ENCODE peak calls at places on chromosomes 13 and 19, in four cellular contexts. K is OCI-LY7, X is HAP-1, V is heart left ventricle. O is an unnamed sample. For H3K4me1, the result is how much of the 10 kb centered on the place peaks cover.

GRCh38 chr19:7833225-7834156 is 3.5 kb downstream of the EVI5L start:
- DNase-seq in K (no peak), X (no peak), V (peak), O (no peak)

GRCh38 chr19:35767288-35768081 is 7.9 kb upstream of the ARHGAP33 start:
- DNase-seq in K (no peak), X (no peak), V (no peak), O (no peak)

GRCh38 chr19:29966594-29967249 is 24.7 kb downstream of the URI1 start:
- DNase-seq in K (peak), X (no peak), V (no peak), O (no peak)

GRCh38 chr19:29887498-29887897 is 54.5 kb upstream of the URI1 start:
- DNase-seq in K (peak), X (no peak), V (no peak), O (no peak)

GRCh38 chr13:89857502-89857901 is 1490.0 kb upstream of the MIR17HG start:
- DNase-seq in K (no peak), X (no peak), V (no peak), O (no peak)

GRCh38 chr13:58994778-58995177 is 1169.0 kb downstream of the DIAPH3 start:
- DNase-seq in K (peak), X (no peak), V (no peak), O (no peak)

GRCh38 chr13:39952244-39953233 is 297.1 kb downstream of the COG6 start:
- DNase-seq in K (peak), X (no peak), V (peak), O (no peak)

GRCh38 chr13:44876782-44877324 is 112.4 kb downstream of the NUFIP1 start:
- DNase-seq in K (no peak), X (no peak), V (no peak), O (no peak)

GRCh38 chr13:37313383-37313782 is 207.9 kb upstream of the CSNK1A1L start:
- DNase-seq in K (no peak), X (peak), V (no peak), O (no peak)

GRCh38 chr13:28584873-28585317 is 74.0 kb upstream of the POMP start:
- DNase-seq in K (no peak), X (no peak), V (no peak), O (no peak)

GRCh38 chr19:8396563-8397203 is 6.5 kb downstream of the RAB11B start:
- DNase-seq in K (peak), X (peak), V (peak), O (peak)

GRCh38 chr13:75740008-75740407 is 103.9 kb downstream of the LMO7 start:
- DNase-seq in K (no peak), X (no peak), V (no peak), O (no peak)

GRCh38 chr13:48194392-48194754 is 38.6 kb upstream of the ITM2B start:
- DNase-seq in K (no peak), X (no peak), V (no peak), O (no peak)

GRCh38 chr19:3358919-3359849 is 7.2 kb upstream of the NFIC start:
- DNase-seq in K (peak), X (no peak), V (peak), O (peak)

GRCh38 chr13:110503037-110503901 is 58.3 kb downstream of the RAB20 start:
- DNase-seq in K (no peak), X (no peak), V (no peak), O (no peak)

GRCh38 chr13:35389535-35389934 is 87.0 kb downstream of the MAB21L1 start:
- DNase-seq in K (no peak), X (peak), V (no peak), O (no peak)

GRCh38 chr13:39362652-39363390 is 240.2 kb downstream of the LHFPL6 start:
- DNase-seq in K (no peak), X (no peak), V (no peak), O (no peak)

GRCh38 chr19:14670408-14670807 is 4.2 kb downstream of the ADGRE3 start:
- DNase-seq in K (no peak), X (no peak), V (no peak), O (no peak)

GRCh38 chr19:48445256-48445605 is 552 bp upstream of the GRWD1 start:
- DNase-seq in K (no peak), X (peak), V (no peak), O (no peak)

GRCh38 chr13:27403252-27403678 is 21.2 kb upstream of the GTF3A start:
- DNase-seq in K (no peak), X (peak), V (no peak), O (no peak)

GRCh38 chr13:40598599-40598998 is 67.8 kb downstream of the FOXO1 start:
- DNase-seq in K (no peak), X (no peak), V (no peak), O (no peak)

GRCh38 chr13:106133025-106133424 is 402.4 kb downstream of the EFNB2 start:
- DNase-seq in K (no peak), X (no peak), V (no peak), O (no peak)

GRCh38 chr13:44146162-44146561 is 227.5 kb upstream of the SERP2 start:
- DNase-seq in K (peak), X (no peak), V (no peak), O (no peak)

GRCh38 chr19:411723-412355 is 2.9 kb upstream of the C2CD4C start:
- DNase-seq in K (no peak), X (no peak), V (no peak), O (no peak)

GRCh38 chr19:16019691-16020448 is 56.4 kb upstream of the TPM4 start:
- DNase-seq in K (no peak), X (no peak), V (no peak), O (no peak)

GRCh38 chr13:35953537-35954206 is 177.5 kb downstream of the DCLK1 start:
- DNase-seq in K (peak), X (peak), V (peak), O (no peak)

GRCh38 chr19:10835089-10835753 is 791 bp downstream of the TMED1 start:
- DNase-seq in K (no peak), X (no peak), V (no peak), O (no peak)

GRCh38 chr13:46340631-46341111 is 46.4 kb downstream of the RUBCNL start:
- DNase-seq in K (no peak), X (no peak), V (no peak), O (no peak)

GRCh38 chr13:42041017-42041683 is 7.3 kb upstream of the DGKH start:
- DNase-seq in K (peak), X (peak), V (peak), O (no peak)

GRCh38 chr13:109584844-109585361 is 201.5 kb downstream of the IRS2 start:
- DNase-seq in K (no peak), X (no peak), V (no peak), O (no peak)

GRCh38 chr19:35731779-35732405 is 10.4 kb downstream of the IGFLR1 start:
- DNase-seq in K (no peak), X (no peak), V (no peak), O (no peak)

GRCh38 chr19:13181747-13182388 is 31.7 kb downstream of the IER2 start:
- DNase-seq in K (peak), X (no peak), V (peak), O (no peak)

GRCh38 chr19:40530091-40530901 is 46.4 kb upstream of the SHKBP1 start:
- DNase-seq in K (peak), X (peak), V (peak), O (no peak)

GRCh38 chr13:34124912-34125311 is 307.0 kb downstream of the RFC3 start:
- DNase-seq in K (no peak), X (no peak), V (no peak), O (no peak)

GRCh38 chr19:43525836-43526771 is 897 bp downstream of the ETHE1 start:
- DNase-seq in K (no peak), X (no peak), V (no peak), O (no peak)

GRCh38 chr19:38691938-38692457 is 44.5 kb downstream of the ACTN4 start:
- DNase-seq in K (no peak), X (no peak), V (peak), O (no peak)
- H3K4me1 ChIP-seq in K (under half), X (under half), V (under half), O (half or more)

GRCh38 chr19:6743071-6743470 is 3.6 kb downstream of the TRIP10 start:
- DNase-seq in K (no peak), X (no peak), V (no peak), O (no peak)
- H3K4me1 ChIP-seq in K (under half), X (under half), V (under half), O (under half)

GRCh38 chr19:49676136-49676689 is 858 bp upstream of the PRMT1 start:
- DNase-seq in K (peak), X (peak), V (peak), O (peak)
- H3K4me1 ChIP-seq in K (half or more), X (under half), V (under half), O (under half)

GRCh38 chr13:99285432-99286182 is 21.6 kb downstream of the GPR183 start:
- DNase-seq in K (no peak), X (no peak), V (peak), O (no peak)

GRCh38 chr13:99287544-99287943 is 19.7 kb downstream of the GPR183 start:
- DNase-seq in K (no peak), X (no peak), V (no peak), O (no peak)

GRCh38 chr13:99289674-99290337 is 17.4 kb downstream of the GPR183 start:
- DNase-seq in K (no peak), X (no peak), V (no peak), O (no peak)

GRCh38 chr13:99289265-99289664 is 17.9 kb downstream of the GPR183 start:
- DNase-seq in K (no peak), X (no peak), V (no peak), O (no peak)

DNA sequence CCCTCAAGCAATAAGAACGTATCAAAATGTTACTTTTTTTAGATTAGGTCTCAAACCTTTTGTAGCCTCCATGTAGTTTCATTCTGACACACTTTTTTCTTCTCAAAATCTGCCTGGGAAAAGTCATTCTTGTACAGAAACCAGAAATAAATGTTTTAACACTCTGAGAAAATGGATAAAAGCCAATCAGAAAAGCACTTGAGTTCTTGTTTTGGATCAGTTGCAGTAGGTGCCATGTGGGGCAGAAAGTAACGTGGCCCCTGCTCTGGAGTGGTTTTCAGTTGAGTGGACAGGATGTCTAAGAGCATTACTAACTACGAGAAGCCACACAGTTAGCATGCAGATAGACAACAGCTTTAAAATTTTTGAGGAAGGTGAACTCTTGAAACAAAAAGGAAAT is 19.1 kb downstream of the GPR183 start:
- DNase-seq in K (no peak), X (no peak), V (no peak), O (no peak)
- H3K4me1 ChIP-seq in K (under half), X (under half), V (under half), O (half or more)

GRCh38 chr19:46983097-46983496 is 36.5 kb upstream of the NPAS1 start:
- DNase-seq in K (no peak), X (no peak), V (no peak), O (no peak)
- H3K4me1 ChIP-seq in K (under half), X (under half), V (under half), O (under half)

GRCh38 chr13:97243915-97244820 is 22.0 kb downstream of the MBNL2 start:
- DNase-seq in K (no peak), X (no peak), V (no peak), O (no peak)

GRCh38 chr13:97241761-97242160 is 19.6 kb downstream of the MBNL2 start:
- DNase-seq in K (no peak), X (no peak), V (no peak), O (no peak)

GRCh38 chr13:97245011-97245410 is 22.9 kb downstream of the MBNL2 start:
- DNase-seq in K (no peak), X (no peak), V (no peak), O (no peak)

GRCh38 chr13:97240789-97241734 is 18.9 kb downstream of the MBNL2 start:
- DNase-seq in K (no peak), X (no peak), V (no peak), O (no peak)

DNA sequence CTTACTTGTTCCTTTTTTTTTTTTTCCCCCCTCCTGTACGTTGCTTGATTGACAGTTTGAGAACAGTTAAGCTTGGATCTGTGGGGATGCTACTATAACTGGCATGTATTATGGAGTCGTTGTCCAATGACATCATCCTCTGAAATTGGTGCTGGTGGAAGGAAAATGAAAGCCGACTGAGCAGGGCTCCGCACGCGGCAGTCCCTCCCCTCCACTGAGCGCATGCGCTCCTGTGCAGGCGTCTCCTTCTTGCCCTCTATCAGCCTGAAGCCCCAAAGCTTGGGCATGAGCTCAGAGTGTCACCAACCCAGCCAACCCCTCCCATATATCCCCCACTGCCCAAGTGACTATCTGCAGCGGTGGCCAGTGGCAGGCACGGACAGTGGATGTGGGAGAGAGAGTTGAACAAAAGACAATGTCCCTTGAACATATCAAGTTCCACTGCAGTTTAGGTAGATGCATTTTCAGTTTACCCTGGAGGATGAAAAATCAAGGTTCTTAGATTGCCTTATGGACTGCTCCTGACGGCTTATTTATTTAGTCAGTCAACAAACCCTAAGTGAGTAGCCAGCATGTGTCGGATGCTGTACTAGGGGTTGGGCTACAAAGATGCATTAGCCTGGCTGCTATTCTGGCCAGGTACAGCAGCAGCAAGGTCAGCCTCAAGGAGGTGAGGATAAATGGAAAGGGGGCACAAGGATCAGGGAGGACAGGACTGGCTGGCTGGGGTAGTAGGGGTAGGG is 20.8 kb downstream of the MBNL2 start:
- DNase-seq in K (no peak), X (no peak), V (no peak), O (no peak)
- H3K4me1 ChIP-seq in K (under half), X (under half), V (under half), O (under half)

GRCh38 chr19:4390017-4390861 is 10.1 kb downstream of the SH3GL1 start:
- DNase-seq in K (no peak), X (no peak), V (peak), O (no peak)

GRCh38 chr19:4391701-4392543 is 8.4 kb downstream of the SH3GL1 start:
- DNase-seq in K (no peak), X (no peak), V (peak), O (no peak)

GRCh38 chr19:4389064-4389375 is 11.3 kb downstream of the SH3GL1 start:
- DNase-seq in K (no peak), X (no peak), V (no peak), O (no peak)

GRCh38 chr19:4389511-4390016 is 10.8 kb downstream of the SH3GL1 start:
- DNase-seq in K (no peak), X (no peak), V (no peak), O (no peak)

GRCh38 chr19:4390862-4391693 is 9.3 kb downstream of the SH3GL1 start:
- DNase-seq in K (no peak), X (no peak), V (no peak), O (no peak)
- H3K4me1 ChIP-seq in K (under half), X (under half), V (under half), O (under half)

GRCh38 chr19:45779231-45780145 is 2.8 kb downstream of the DMPK start:
- DNase-seq in K (peak), X (peak), V (peak), O (peak)
- H3K4me1 ChIP-seq in K (under half), X (under half), V (under half), O (under half)

GRCh38 chr13:99734013-99734693 is 232.9 kb downstream of the TM9SF2 start:
- DNase-seq in K (no peak), X (no peak), V (no peak), O (no peak)

GRCh38 chr13:99737456-99737855 is 234.1 kb downstream of the ZIC5 start:
- DNase-seq in K (no peak), X (no peak), V (no peak), O (no peak)

GRCh38 chr13:99733346-99733745 is 232.1 kb downstream of the TM9SF2 start:
- DNase-seq in K (no peak), X (no peak), V (no peak), O (no peak)

GRCh38 chr13:99740261-99740979 is 231.1 kb downstream of the ZIC5 start:
- DNase-seq in K (no peak), X (no peak), V (no peak), O (no peak)

GRCh38 chr13:99736541-99736940 is 235.0 kb downstream of the ZIC5 start:
- DNase-seq in K (no peak), X (no peak), V (no peak), O (no peak)
- H3K4me1 ChIP-seq in K (under half), X (under half), V (under half), O (under half)

GRCh38 chr19:5953034-5953589 is 24.8 kb downstream of the RANBP3 start:
- DNase-seq in K (no peak), X (peak), V (no peak), O (no peak)

GRCh38 chr19:5953680-5954213 is 24.2 kb downstream of the RANBP3 start:
- DNase-seq in K (no peak), X (peak), V (no peak), O (no peak)

GRCh38 chr19:5952193-5953033 is 25.5 kb downstream of the RANBP3 start:
- DNase-seq in K (no peak), X (no peak), V (no peak), O (no peak)

GRCh38 chr19:5955638-5955935 is 22.4 kb downstream of the RANBP3 start:
- DNase-seq in K (no peak), X (no peak), V (no peak), O (no peak)

GRCh38 chr19:5954293-5954692 is 23.6 kb downstream of the RANBP3 start:
- DNase-seq in K (no peak), X (no peak), V (no peak), O (no peak)
- H3K4me1 ChIP-seq in K (half or more), X (under half), V (under half), O (half or more)